ENCODE peak calls at places on chromosomes 11 and 22, in ten cellular contexts. V is GM23248, B is fibroblast of pulmonary artery, C is GM20000, E is stromal cell of bone marrow, U is testis, M is endothelial cell of umbilical vein, S is glutamatergic neuron, J is ELR, R is HEK293T. N is an unnamed sample.

GRCh38 chr22:20777420-20778177 is 3.7 kb downstream of the SERPIND1 start:
- DNase-seq in S (no peak), R (no peak), J (peak), V (peak), B (peak), M (peak), C (no peak), E (peak), U (no peak), N (peak)

GRCh38 chr22:50705219-50705691 is 32.6 kb downstream of the SHANK3 start:
- DNase-seq in V (no peak), E (no peak), C (no peak), S (peak), U (peak), B (peak), J (no peak), M (peak), R (no peak), N (peak)

GRCh38 chr22:49923445-49923844 is 5.0 kb downstream of the CRELD2 start:
- DNase-seq in R (no peak), J (no peak), M (no peak), V (no peak), E (no peak), S (no peak), B (no peak), C (no peak), U (no peak), N (no peak)

GRCh38 chr11:73752216-73752867 is 8.5 kb downstream of the RAB6A start:
- DNase-seq in B (no peak), M (no peak), R (no peak), U (peak), S (no peak), E (no peak), J (no peak), V (no peak), C (no peak), N (no peak)

GRCh38 chr11:63274776-63275175 is 31.4 kb upstream of the SLC22A25 start:
- DNase-seq in M (peak), C (no peak), V (no peak), B (no peak), E (no peak), R (no peak), S (no peak), J (peak), U (no peak), N (no peak)

GRCh38 chr11:47412152-47412746 is 3.9 kb downstream of the SLC39A13 start:
- DNase-seq in C (peak), B (peak), E (no peak), U (peak), M (no peak), J (peak), S (peak), R (peak), V (peak), N (no peak)

GRCh38 chr11:123407124-123407995 is 22.7 kb upstream of the GRAMD1B start:
- DNase-seq in C (no peak), E (peak), M (peak), U (peak), J (peak), V (peak), S (no peak), B (peak), R (peak), N (peak)

GRCh38 chr22:29979645-29980303 is 96.8 kb downstream of the MTMR3 start:
- DNase-seq in J (no peak), S (no peak), R (no peak), B (no peak), V (peak), M (no peak), C (peak), E (no peak), U (no peak), N (peak)

GRCh38 chr11:16779436-16779835 is 41.0 kb downstream of the C11orf58 start:
- DNase-seq in R (no peak), M (no peak), V (no peak), C (no peak), B (no peak), U (peak), S (no peak), J (no peak), E (no peak), N (no peak)

GRCh38 chr11:7546324-7546791 is 32.6 kb downstream of the PPFIBP2 start:
- DNase-seq in R (no peak), S (no peak), U (no peak), B (no peak), C (no peak), J (no peak), V (peak), M (no peak), E (no peak), N (no peak)

GRCh38 chr11:47035108-47035507 is 98.5 kb downstream of the CSTPP1 start:
- DNase-seq in M (no peak), J (no peak), E (no peak), S (no peak), U (no peak), R (no peak), V (no peak), C (no peak), B (no peak), N (no peak)

GRCh38 chr11:79488286-79488685 is 47.5 kb upstream of the TENM4 start:
- DNase-seq in S (no peak), C (no peak), U (no peak), J (no peak), B (peak), E (no peak), V (peak), M (no peak), R (no peak), N (peak)

GRCh38 chr11:68688881-68689280 is 4.5 kb downstream of the GAL start:
- DNase-seq in B (no peak), J (no peak), R (no peak), M (no peak), U (no peak), E (no peak), V (no peak), C (no peak), S (no peak), N (no peak)

GRCh38 chr22:40325315-40325714 is 21.0 kb upstream of the ADSL start:
- DNase-seq in R (no peak), V (no peak), M (no peak), S (no peak), B (no peak), E (no peak), J (no peak), C (peak), U (no peak), N (no peak)

GRCh38 chr11:110337570-110338193 is 41.3 kb upstream of the RDX start:
- DNase-seq in E (no peak), M (peak), C (no peak), U (no peak), S (no peak), R (no peak), B (peak), J (peak), V (no peak), N (peak)

GRCh38 chr11:27452147-27452546 is 20.4 kb downstream of the LGR4 start:
- DNase-seq in U (no peak), R (no peak), E (no peak), C (no peak), M (no peak), V (no peak), J (no peak), B (no peak), S (no peak), N (no peak)

GRCh38 chr22:34427436-34427835 is 507.2 kb upstream of the LARGE1 start:
- DNase-seq in S (no peak), C (no peak), J (no peak), R (no peak), U (no peak), B (no peak), V (no peak), E (no peak), M (no peak), N (no peak)

GRCh38 chr22:34390400-34390799 is 470.1 kb upstream of the LARGE1 start:
- DNase-seq in S (no peak), E (no peak), M (no peak), C (no peak), B (no peak), V (no peak), U (no peak), R (no peak), J (no peak), N (no peak)

GRCh38 chr11:79212711-79213110 is 228.1 kb downstream of the TENM4 start:
- DNase-seq in R (no peak), U (no peak), S (peak), E (no peak), M (no peak), V (no peak), B (no peak), C (no peak), J (no peak), N (no peak)

GRCh38 chr22:49666146-49666809 is 161.4 kb downstream of the BRD1 start:
- DNase-seq in U (no peak), E (no peak), M (no peak), J (no peak), C (no peak), V (no peak), B (no peak), S (no peak), R (no peak), N (no peak)

GRCh38 chr22:41382098-41382578 is 396 bp downstream of the TEF start:
- DNase-seq in M (no peak), C (peak), V (peak), B (peak), R (peak), S (peak), J (peak), E (no peak), U (peak), N (peak)

GRCh38 chr11:128501008-128501407 is 86.3 kb downstream of the ETS1 start:
- DNase-seq in V (no peak), U (no peak), C (no peak), M (no peak), E (no peak), J (no peak), R (no peak), B (no peak), S (no peak), N (no peak)

GRCh38 chr11:69518081-69518950 is 36.9 kb downstream of the LINC01488 start:
- DNase-seq in J (peak), R (no peak), V (peak), S (no peak), M (no peak), C (no peak), E (peak), B (peak), U (no peak), N (peak)

GRCh38 chr22:20015971-20016733 is 471 bp downstream of the ARVCF start:
- DNase-seq in V (peak), M (peak), R (peak), S (peak), J (peak), B (no peak), C (peak), U (peak), E (no peak), N (no peak)

GRCh38 chr11:111334495-111335123 is 36.3 kb downstream of the POU2AF3 start:
- DNase-seq in S (no peak), R (no peak), U (no peak), C (no peak), V (no peak), E (no peak), J (no peak), B (no peak), M (no peak), N (no peak)

GRCh38 chr22:17264321-17265052 is 45.3 kb upstream of the ADA2 start:
- DNase-seq in E (no peak), C (no peak), R (no peak), J (no peak), M (no peak), V (peak), S (peak), B (peak), U (peak), N (peak)

GRCh38 chr22:47377926-47378560 is 615.6 kb downstream of the TBC1D22A start:
- DNase-seq in E (no peak), R (no peak), V (no peak), B (no peak), U (no peak), J (no peak), C (no peak), M (no peak), S (no peak), N (no peak)

GRCh38 chr11:129950319-129951034 is 52.2 kb downstream of the PRDM10 start:
- DNase-seq in J (no peak), C (no peak), U (peak), B (peak), R (no peak), M (peak), E (peak), V (peak), S (no peak), N (peak)

GRCh38 chr11:58977470-58977869 is 38.2 kb downstream of the GLYATL1 start:
- DNase-seq in J (no peak), U (no peak), S (no peak), R (no peak), B (no peak), E (no peak), C (no peak), V (no peak), M (no peak), N (no peak)

GRCh38 chr11:118264568-118265470 is 722 bp upstream of the MPZL2 start:
- DNase-seq in C (no peak), B (no peak), S (no peak), R (no peak), M (peak), E (no peak), J (no peak), V (no peak), U (no peak), N (no peak)

GRCh38 chr11:46237248-46238077 is 40.0 kb upstream of the CREB3L1 start:
- DNase-seq in V (peak), J (peak), E (peak), S (peak), M (peak), B (peak), C (peak), R (peak), U (peak), N (peak)

GRCh38 chr11:47235163-47235562 is 13.5 kb downstream of the ACP2 start:
- DNase-seq in R (no peak), M (no peak), S (no peak), B (no peak), U (no peak), V (no peak), J (no peak), E (no peak), C (no peak), N (no peak)

GRCh38 chr11:62338218-62338617 is 970 bp downstream of the ASRGL1 start:
- DNase-seq in R (no peak), M (no peak), V (no peak), J (no peak), C (no peak), S (no peak), E (no peak), U (no peak), B (no peak), N (no peak)

GRCh38 chr11:31827458-31828206 is 16.5 kb upstream of the PAX6 start:
- DNase-seq in V (no peak), M (no peak), S (no peak), B (no peak), C (peak), E (no peak), U (no peak), R (no peak), J (no peak), N (no peak)

GRCh38 chr11:110818032-110818687 is 105.9 kb upstream of the ARHGAP20 start:
- DNase-seq in M (no peak), V (peak), S (no peak), R (no peak), U (no peak), B (peak), J (peak), C (no peak), E (peak), N (peak)

GRCh38 chr11:11291432-11292015 is 61.5 kb downstream of the CSNK2A3 start:
- DNase-seq in E (no peak), M (no peak), V (no peak), C (no peak), B (no peak), J (no peak), U (no peak), S (no peak), R (no peak), N (no peak)

GRCh38 chr11:107545101-107545514 is 20.4 kb downstream of the ALKBH8 start:
- DNase-seq in U (no peak), V (peak), R (no peak), B (peak), S (no peak), M (peak), J (peak), C (no peak), E (peak), N (peak)

GRCh38 chr22:44384981-44385610 is 72.3 kb upstream of the SHISAL1 start:
- DNase-seq in U (no peak), B (no peak), J (no peak), S (peak), E (no peak), R (no peak), V (no peak), C (no peak), M (no peak), N (no peak)